ENCODE peak calls at places on chromosomes 7 and 10, in eight cellular contexts. J is cardiac fibroblast, H is endothelial cell, T is H9, L is PC-9, V is MM.1S, U is tibial nerve, W is foreskin fibroblast. K is an unnamed sample.

GRCh38 chr7:41247128-41247865 is 455.6 kb downstream of the INHBA start:
- DNase-seq in J (peak), U (no peak), V (no peak), W (peak), H (no peak), L (peak), T (no peak), K (peak)

GRCh38 chr7:70681111-70681846 is 450.7 kb upstream of the GALNT17 start:
- DNase-seq in L (no peak), U (no peak), J (no peak), W (no peak), V (no peak), T (no peak), H (no peak), K (no peak)

GRCh38 chr7:139995034-139995915 is 67.5 kb downstream of the PARP12 start:
- DNase-seq in H (no peak), T (no peak), U (no peak), W (peak), J (peak), V (no peak), L (no peak), K (no peak)

GRCh38 chr7:154698726-154699291 is 304.1 kb downstream of the PAXIP1 start:
- DNase-seq in H (peak), V (no peak), W (no peak), U (no peak), T (peak), J (no peak), L (no peak), K (no peak)

GRCh38 chr7:78095549-78095948 is 297.0 kb downstream of the PHTF2 start:
- DNase-seq in T (no peak), J (peak), H (no peak), V (no peak), L (no peak), U (no peak), W (no peak), K (no peak)

GRCh38 chr10:86751477-86751876 is 4.9 kb upstream of the BMPR1A start:
- DNase-seq in J (no peak), H (no peak), V (no peak), W (no peak), U (no peak), L (no peak), T (no peak), K (no peak)

GRCh38 chr7:4712371-4713182 is 30.5 kb downstream of the FOXK1 start:
- DNase-seq in W (peak), T (no peak), V (no peak), U (no peak), L (peak), J (peak), H (no peak), K (peak)

GRCh38 chr10:77325233-77325537 is 312.4 kb downstream of the KCNMA1 start:
- DNase-seq in L (no peak), W (no peak), T (no peak), J (no peak), V (no peak), H (no peak), U (no peak), K (no peak)

GRCh38 chr7:130853503-130854279 is 119.7 kb upstream of the KLF14 start:
- DNase-seq in T (no peak), H (no peak), U (no peak), W (peak), L (peak), J (peak), V (no peak), K (peak)

GRCh38 chr7:41459623-41460256 is 243.2 kb downstream of the INHBA start:
- DNase-seq in H (no peak), T (no peak), V (no peak), U (no peak), J (peak), W (no peak), L (no peak), K (no peak)

GRCh38 chr10:129405389-129405788 is 61.7 kb upstream of the MGMT start:
- DNase-seq in H (no peak), V (no peak), T (no peak), U (no peak), J (no peak), L (no peak), W (no peak), K (no peak)

GRCh38 chr10:68625316-68625921 is 65.3 kb downstream of the TET1 start:
- DNase-seq in W (no peak), V (peak), L (no peak), T (no peak), J (peak), U (no peak), H (no peak), K (no peak)

GRCh38 chr7:68613405-68613804 is 984.9 kb upstream of the AUTS2 start:
- DNase-seq in H (no peak), V (no peak), T (no peak), L (no peak), J (no peak), U (no peak), W (no peak), K (no peak)

GRCh38 chr10:106555599-106555998 is 608.9 kb downstream of the SORCS1 start:
- DNase-seq in L (no peak), J (no peak), W (no peak), V (no peak), T (no peak), H (no peak), U (no peak), K (no peak)
- TF ChIP-seq CTCF in L (no peak), J (peak), W (no peak), V (no peak), T (peak), H (no peak), U (no peak), K (no peak)

DNA sequence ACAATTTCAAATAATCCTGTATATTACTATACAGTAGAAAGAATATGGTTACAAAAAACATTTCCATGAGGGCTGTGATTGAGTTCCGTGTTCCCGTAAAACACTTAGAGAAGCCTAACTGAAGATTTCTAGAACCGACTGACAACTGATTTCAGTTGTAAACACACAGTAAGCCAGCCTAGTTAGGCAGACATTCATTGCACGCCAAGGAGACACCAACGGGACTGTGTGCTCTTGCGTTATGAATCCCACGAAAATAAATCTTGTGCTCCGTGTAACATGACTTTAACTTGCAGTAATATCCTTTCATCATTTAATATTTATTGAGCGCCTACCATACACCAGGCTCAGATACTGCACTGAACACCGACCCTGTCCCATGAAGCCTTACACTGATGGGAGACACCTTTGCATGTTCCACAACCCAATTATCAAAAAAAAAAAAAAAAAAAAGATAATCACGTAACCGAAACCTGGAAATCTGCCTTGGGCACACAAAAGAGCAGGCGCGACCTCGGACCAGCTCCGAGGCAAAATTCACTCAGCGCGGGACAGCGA is 420 bp upstream of the KLHL7 start:
- DNase-seq in H (no peak), W (no peak), T (no peak), U (peak), L (no peak), V (peak), J (no peak), K (no peak)
- TF ChIP-seq CTCF in H (no peak), W (no peak), T (no peak), U (no peak), L (no peak), V (no peak), J (no peak), K (no peak)

GRCh38 chr10:91090761-91091529 is 129.5 kb upstream of the PCGF5 start:
- DNase-seq in U (no peak), T (no peak), V (no peak), H (no peak), L (no peak), J (peak), W (no peak), K (no peak)
- TF ChIP-seq CTCF in U (no peak), T (no peak), V (peak), H (no peak), L (no peak), J (peak), W (peak), K (no peak)

DNA sequence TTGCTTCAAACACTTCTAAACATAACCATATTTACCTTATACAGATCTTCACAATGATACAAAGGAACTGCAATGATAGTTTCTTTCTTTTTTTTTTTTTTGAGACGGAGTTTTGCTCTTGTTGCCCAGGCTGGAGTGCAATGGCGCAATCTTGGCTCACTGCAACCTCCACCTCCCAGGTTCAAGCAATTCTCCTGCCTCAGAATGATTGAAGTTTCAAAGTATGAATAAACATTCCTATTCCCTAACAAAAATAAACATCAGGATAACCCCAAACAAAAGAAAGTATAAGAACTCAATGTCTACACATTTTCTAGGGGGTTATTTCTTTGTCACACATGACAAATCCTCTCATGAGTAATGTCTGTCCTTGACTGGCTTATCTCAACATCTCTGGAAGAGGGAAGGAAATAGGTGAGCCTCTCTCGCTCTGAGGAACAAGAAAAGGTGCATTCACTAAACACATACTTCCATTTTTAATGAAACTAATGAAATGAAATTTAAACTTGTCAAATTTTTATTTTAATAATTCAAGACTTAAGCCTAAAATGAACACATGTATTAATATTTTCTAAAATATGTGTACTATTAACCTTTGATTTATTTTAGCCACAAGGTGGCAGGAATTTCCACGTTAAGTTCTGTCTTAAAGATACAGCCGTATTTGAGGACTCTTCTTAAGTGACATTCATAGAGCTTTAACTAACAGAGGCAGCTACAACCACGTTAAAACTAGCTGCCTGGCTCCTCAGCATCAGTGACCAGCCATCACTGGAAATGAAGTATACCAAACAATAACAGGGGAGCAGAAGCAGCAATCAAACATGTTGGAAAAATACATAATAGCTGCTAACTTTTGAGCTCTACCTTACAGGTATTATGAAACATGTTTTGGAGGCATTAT is 58.3 kb downstream of the MALSU1 start:
- DNase-seq in V (peak), T (no peak), U (no peak), J (peak), W (peak), L (peak), H (no peak), K (no peak)
- TF ChIP-seq CTCF in V (peak), T (peak), U (no peak), J (peak), W (no peak), L (peak), H (peak), K (peak)

DNA sequence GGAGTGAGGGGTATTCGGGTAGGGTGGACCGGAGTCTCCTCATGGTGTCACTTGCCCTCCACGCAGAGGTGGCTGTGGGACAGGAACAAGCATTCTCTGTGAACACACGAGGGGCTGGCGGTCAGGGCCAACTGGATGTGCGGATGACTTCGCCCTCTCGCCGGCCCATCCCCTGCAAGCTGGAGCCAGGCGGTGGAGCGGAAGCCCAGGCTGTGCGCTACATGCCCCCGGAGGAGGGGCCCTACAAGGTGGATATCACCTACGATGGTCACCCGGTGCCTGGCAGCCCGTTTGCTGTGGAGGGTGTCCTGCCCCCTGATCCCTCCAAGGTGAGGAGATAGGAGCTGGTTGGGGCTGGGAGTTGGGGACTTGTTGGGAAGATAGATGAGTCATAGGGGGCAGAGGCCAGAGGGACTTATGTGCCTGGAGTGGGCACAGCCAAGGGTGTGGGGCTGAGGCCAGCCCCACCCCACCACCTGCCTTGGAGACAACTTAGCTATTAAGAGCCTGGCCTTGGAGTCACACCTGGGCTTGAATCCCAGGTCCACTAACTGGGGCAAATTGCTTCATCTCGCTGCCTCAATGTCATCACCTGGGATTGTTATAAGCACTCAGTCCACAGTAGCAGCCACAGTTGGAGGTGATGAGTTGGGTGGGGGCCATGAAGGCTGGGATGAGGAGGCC is 13.9 kb downstream of the FLNC start:
- DNase-seq in J (no peak), T (no peak), V (no peak), U (no peak), W (no peak), L (no peak), H (no peak), K (no peak)
- TF ChIP-seq CTCF in J (no peak), T (no peak), V (no peak), U (no peak), W (no peak), L (no peak), H (no peak), K (no peak)

GRCh38 chr7:37921340-37921805 is 933 bp downstream of the EPDR1 start:
- DNase-seq in J (peak), T (peak), L (no peak), U (peak), H (peak), V (peak), W (no peak), K (peak)

GRCh38 chr7:37918526-37918925 is 1.9 kb upstream of the SFRP4 start:
- DNase-seq in T (peak), J (no peak), U (no peak), L (no peak), H (no peak), V (no peak), W (no peak), K (no peak)

GRCh38 chr7:37921876-37922275 is 1.4 kb downstream of the EPDR1 start:
- DNase-seq in J (no peak), U (no peak), H (no peak), V (no peak), W (no peak), L (no peak), T (no peak), K (no peak)

GRCh38 chr7:37920305-37920618 is 178 bp upstream of the EPDR1 start:
- DNase-seq in U (no peak), J (no peak), W (no peak), L (no peak), V (no peak), H (no peak), T (no peak), K (no peak)

GRCh38 chr7:37920619-37921339 is at the start of gene EPDR1:
- DNase-seq in L (peak), W (no peak), J (peak), U (peak), H (peak), V (peak), T (peak), K (peak)
- TF ChIP-seq CTCF in L (peak), W (no peak), J (no peak), U (peak), H (peak), V (peak), T (peak), K (peak)

K was measured in Calu3.